ENCODE peak calls at places on chromosomes 1 and 21, in eight cellular contexts. A is fibroblast of the aortic adventitia, T is dorsolateral prefrontal cortex, R is esophagus muscularis mucosa, W is AG09319, C is suprapubic skin, Q is kidney, O is mucosa of descending colon. U is an unnamed sample.

GRCh38 chr1:230441630-230442029 is 15.5 kb upstream of the PGBD5 start:
- DNase-seq in O (no peak), C (no peak), Q (no peak), T (no peak), A (no peak), R (no peak), W (no peak), U (no peak)

GRCh38 chr1:66258404-66259105 is 275.4 kb upstream of the SGIP1 start:
- DNase-seq in A (no peak), R (no peak), C (no peak), Q (no peak), W (no peak), T (no peak), O (no peak), U (no peak)

GRCh38 chr1:183610053-183610452 is 19.8 kb upstream of the NCF2 start:
- DNase-seq in Q (no peak), T (no peak), A (peak), C (no peak), O (no peak), R (no peak), W (no peak), U (no peak)

GRCh38 chr21:26941436-26941835 is 25.5 kb downstream of the ADAMTS5 start:
- DNase-seq in O (no peak), C (no peak), T (no peak), Q (no peak), R (no peak), A (no peak), W (no peak), U (no peak)

GRCh38 chr1:90727917-90728655 is 11.0 kb upstream of the BARHL2 start:
- DNase-seq in T (no peak), C (no peak), R (no peak), Q (no peak), O (no peak), W (no peak), A (no peak), U (no peak)

GRCh38 chr1:241323510-241323909 is 33.5 kb downstream of the RGS7 start:
- DNase-seq in O (peak), R (no peak), W (no peak), C (no peak), Q (no peak), T (no peak), A (peak), U (no peak)

GRCh38 chr1:3034728-3035610 is 13.7 kb downstream of the ACTRT2 start:
- DNase-seq in O (no peak), R (no peak), T (no peak), W (no peak), C (peak), Q (peak), A (no peak), U (no peak)

GRCh38 chr1:146031476-146031875 is 9.9 kb upstream of the HJV start:
- DNase-seq in C (no peak), T (no peak), O (no peak), A (no peak), W (no peak), R (no peak), Q (no peak), U (no peak)

GRCh38 chr1:104329278-104329677 is 579.6 kb downstream of the AMY1C start:
- DNase-seq in Q (no peak), O (no peak), C (no peak), A (no peak), T (no peak), W (no peak), R (no peak), U (no peak)

GRCh38 chr21:42269382-42269781 is 45.8 kb downstream of the TFF3 start:
- DNase-seq in T (no peak), Q (no peak), O (no peak), W (no peak), A (no peak), C (no peak), R (no peak), U (no peak)

GRCh38 chr1:9589144-9589718 is 520 bp downstream of the TMEM201 start:
- DNase-seq in W (no peak), A (peak), T (no peak), O (peak), C (no peak), R (no peak), Q (no peak), U (peak)

GRCh38 chr21:37631319-37632117 is 264.9 kb downstream of the DYRK1A start:
- DNase-seq in T (no peak), A (no peak), Q (peak), C (no peak), O (no peak), W (no peak), R (peak), U (no peak)

GRCh38 chr1:197342044-197342565 is 74.1 kb downstream of the CRB1 start:
- DNase-seq in T (no peak), C (no peak), R (no peak), Q (no peak), W (no peak), O (no peak), A (no peak), U (no peak)

GRCh38 chr1:234617135-234617985 is 7.4 kb upstream of the IRF2BP2 start:
- DNase-seq in Q (no peak), T (no peak), W (no peak), A (peak), R (no peak), C (no peak), O (no peak), U (no peak)

GRCh38 chr1:89311757-89312156 is 39.1 kb upstream of the GBP5 start:
- DNase-seq in Q (peak), W (no peak), T (no peak), C (no peak), A (no peak), O (no peak), R (no peak), U (no peak)

GRCh38 chr1:201702936-201703335 is 126.0 kb upstream of the IPO9 start:
- DNase-seq in A (no peak), T (no peak), Q (no peak), C (no peak), R (no peak), W (no peak), O (no peak), U (no peak)

GRCh38 chr21:21831036-21831435 is 832.8 kb downstream of the NCAM2 start:
- DNase-seq in R (no peak), Q (peak), W (no peak), C (no peak), A (no peak), O (no peak), T (no peak), U (no peak)

GRCh38 chr1:48248356-48248755 is 25.8 kb downstream of the SLC5A9 start:
- DNase-seq in W (no peak), A (no peak), C (no peak), T (no peak), R (peak), Q (no peak), O (no peak), U (no peak)

GRCh38 chr1:201624741-201625646 is 86.1 kb downstream of the NAV1 start:
- DNase-seq in T (no peak), R (no peak), O (no peak), Q (peak), A (peak), W (peak), C (no peak), U (no peak)

GRCh38 chr1:4375812-4376211 is 278.6 kb upstream of the AJAP1 start:
- DNase-seq in C (no peak), T (no peak), R (no peak), Q (no peak), W (no peak), A (no peak), O (no peak), U (no peak)

GRCh38 chr1:109773900-109774485 is 10.3 kb upstream of the EPS8L3 start:
- DNase-seq in Q (peak), C (no peak), R (no peak), O (peak), A (no peak), W (no peak), T (no peak), U (no peak)

GRCh38 chr1:147389532-147390184 is 147.2 kb downstream of the CHD1L start:
- DNase-seq in Q (peak), W (peak), T (no peak), C (no peak), A (peak), R (no peak), O (peak), U (no peak)

GRCh38 chr1:17606826-17607440 is 67.4 kb downstream of the ARHGEF10L start:
- DNase-seq in T (peak), Q (no peak), C (no peak), W (no peak), R (no peak), O (no peak), A (peak), U (peak)

GRCh38 chr1:46343351-46343695 is 2.7 kb downstream of the NSUN4 start:
- DNase-seq in C (peak), Q (no peak), A (no peak), T (no peak), O (no peak), W (no peak), R (no peak), U (no peak)

GRCh38 chr1:180171691-180172090 is 17.0 kb downstream of the QSOX1 start:
- DNase-seq in O (no peak), Q (no peak), T (no peak), W (no peak), A (no peak), C (no peak), R (no peak), U (no peak)

GRCh38 chr1:248811514-248812490 is 13.9 kb downstream of the SH3BP5L start:
- DNase-seq in R (no peak), O (no peak), Q (no peak), A (no peak), C (peak), T (no peak), W (no peak), U (no peak)

GRCh38 chr1:54406339-54407181 is at the start of gene SSBP3:
- DNase-seq in T (peak), Q (peak), R (peak), A (peak), C (peak), O (peak), W (peak), U (peak)

GRCh38 chr1:6472391-6472790 is 6.4 kb upstream of the TNFRSF25 start:
- DNase-seq in W (no peak), C (no peak), R (no peak), O (no peak), A (no peak), Q (no peak), T (no peak), U (no peak)
- TF ChIP-seq CTCF in W (peak), C (peak), R (no peak), O (peak), A (peak), Q (no peak), T (no peak), U (peak)

DNA sequence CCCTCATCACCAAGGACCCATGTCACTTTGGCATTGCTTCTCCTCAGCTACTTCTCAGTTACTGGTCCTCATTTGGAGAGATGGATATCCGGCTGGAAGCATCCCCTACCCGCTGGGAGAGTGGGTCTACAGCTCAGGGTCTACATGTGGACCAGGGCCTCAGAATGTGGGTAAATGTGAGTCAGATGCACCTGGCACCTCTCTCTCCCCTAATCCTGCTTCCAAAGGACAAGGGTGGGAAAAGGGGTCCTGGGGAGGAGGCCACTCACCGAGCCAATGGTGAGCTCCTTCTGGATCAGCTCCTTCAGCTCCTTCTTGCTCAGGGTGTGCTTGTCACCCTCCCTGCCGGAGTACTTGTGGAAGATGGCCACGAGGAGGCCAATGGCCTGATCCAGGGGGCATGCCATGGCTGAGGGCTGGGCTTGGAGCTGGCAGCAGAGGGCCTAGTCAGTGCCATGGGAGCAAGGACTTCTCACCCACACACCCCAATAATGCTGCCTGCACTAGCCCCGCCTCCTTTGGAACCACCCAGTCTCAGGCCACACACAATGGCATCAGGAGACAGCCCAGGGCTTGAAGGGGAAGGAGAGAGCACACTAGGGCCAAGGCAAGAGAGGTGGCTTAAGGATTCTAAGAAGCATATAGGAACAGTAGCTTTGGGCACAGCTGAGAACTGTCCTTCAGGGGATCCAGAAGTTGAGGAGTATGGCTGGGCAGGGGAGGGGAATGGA is 693 bp downstream of the S100A6 start:
- DNase-seq in T (peak), W (no peak), C (no peak), R (no peak), O (peak), Q (peak), A (peak), U (no peak)
- TF ChIP-seq CTCF in T (no peak), W (peak), C (no peak), R (peak), O (no peak), Q (no peak), A (peak), U (no peak)

DNA sequence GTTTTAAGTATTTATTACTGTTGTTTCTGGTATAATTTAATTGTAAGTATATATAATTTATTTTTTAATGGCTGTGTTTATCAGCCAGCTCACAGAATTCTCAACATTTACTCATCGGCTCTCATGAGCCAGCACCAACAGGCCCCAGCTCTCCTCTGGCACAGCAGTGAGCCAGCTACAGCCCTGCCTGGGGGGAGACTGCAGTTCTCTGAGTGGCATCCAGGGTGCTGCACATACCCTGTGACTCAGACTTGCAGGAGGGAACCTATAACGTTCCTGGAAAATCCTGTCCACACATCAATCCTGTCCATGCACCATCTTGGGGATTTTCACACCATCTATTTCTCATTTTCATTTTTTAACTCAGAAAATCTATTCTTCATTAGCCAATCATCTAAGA is 36.5 kb downstream of the FHAD1 start:
- DNase-seq in A (no peak), Q (peak), C (peak), T (no peak), O (no peak), W (no peak), R (no peak), U (no peak)
- TF ChIP-seq CTCF in A (no peak), Q (no peak), C (peak), T (no peak), O (no peak), W (no peak), R (peak), U (peak)

DNA sequence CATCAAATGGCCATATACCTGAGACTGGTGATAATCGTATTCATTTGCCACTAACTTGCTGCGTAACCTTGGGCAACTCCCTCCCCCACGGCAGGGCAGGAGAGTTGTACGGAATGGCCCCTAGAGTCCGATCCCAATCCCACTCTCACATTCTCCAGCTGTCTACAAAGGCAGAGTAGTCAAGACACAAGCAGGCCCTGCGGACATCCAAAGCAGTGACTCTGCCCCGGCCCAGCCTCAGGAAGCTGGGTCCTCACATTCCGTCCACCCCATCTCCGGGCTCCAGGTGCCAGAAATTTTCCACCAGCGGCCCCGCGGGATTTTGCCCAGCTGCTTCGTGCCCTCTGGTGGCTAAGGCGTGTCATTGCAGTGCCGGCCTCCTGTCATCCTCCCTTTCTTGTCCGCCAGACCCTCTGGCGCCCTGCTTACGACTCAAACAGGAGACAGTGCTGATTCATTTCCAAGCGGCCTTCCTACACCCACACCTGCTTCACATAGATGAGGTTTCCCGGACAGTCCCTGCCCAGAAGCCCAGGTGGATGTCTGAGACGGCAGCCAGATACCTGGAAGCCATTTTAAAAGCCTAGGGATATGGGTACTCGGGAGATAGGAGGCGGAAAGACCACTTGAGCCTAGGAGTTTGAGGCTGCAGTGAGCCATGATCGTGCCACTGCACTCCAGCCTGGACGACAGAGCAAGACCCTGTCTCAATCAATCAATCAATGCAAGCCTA is 2.9 kb upstream of the S100A2 start:
- DNase-seq in R (peak), O (peak), Q (peak), W (peak), A (peak), C (peak), T (peak), U (peak)
- TF ChIP-seq CTCF in R (peak), O (peak), Q (peak), W (peak), A (peak), C (peak), T (peak), U (peak)

GRCh38 chr1:44545961-44546360 is 128.3 kb downstream of the TMEM53 start:
- DNase-seq in Q (no peak), T (no peak), C (no peak), R (no peak), A (no peak), W (no peak), O (no peak), U (no peak)

GRCh38 chr1:44544960-44545359 is 129.3 kb downstream of the TMEM53 start:
- DNase-seq in O (no peak), Q (no peak), C (no peak), T (no peak), A (no peak), W (no peak), R (no peak), U (no peak)

GRCh38 chr1:44547361-44547760 is 126.9 kb downstream of the TMEM53 start:
- DNase-seq in A (no peak), W (no peak), O (no peak), T (no peak), C (no peak), Q (no peak), R (no peak), U (no peak)

GRCh38 chr1:44547837-44548236 is 126.4 kb downstream of the TMEM53 start:
- DNase-seq in C (no peak), W (no peak), T (no peak), A (no peak), R (no peak), Q (no peak), O (no peak), U (no peak)

GRCh38 chr1:44546403-44547053 is 127.8 kb downstream of the TMEM53 start:
- DNase-seq in R (no peak), O (no peak), T (no peak), W (no peak), Q (no peak), A (no peak), C (no peak), U (no peak)
- TF ChIP-seq CTCF in R (no peak), O (no peak), T (no peak), W (no peak), Q (no peak), A (no peak), C (no peak), U (no peak)

GRCh38 chr1:86692636-86693035 is 11.7 kb upstream of the SH3GLB1 start:
- DNase-seq in W (no peak), T (no peak), R (no peak), O (no peak), Q (no peak), C (no peak), A (no peak), U (no peak)

GRCh38 chr1:86687595-86687994 is 16.8 kb upstream of the SH3GLB1 start:
- DNase-seq in T (no peak), W (no peak), C (no peak), R (no peak), A (peak), Q (no peak), O (no peak), U (no peak)
- TF ChIP-seq CTCF in T (peak), W (no peak), C (no peak), R (no peak), A (no peak), Q (no peak), O (no peak), U (peak)

GRCh38 chr1:57637155-57637554 is 213.3 kb upstream of the DAB1 start:
- DNase-seq in W (no peak), A (peak), O (no peak), C (no peak), T (no peak), R (no peak), Q (no peak), U (no peak)
- TF ChIP-seq CTCF in W (no peak), A (no peak), O (no peak), C (no peak), T (no peak), R (no peak), Q (no peak), U (no peak)

GRCh38 chr1:75615664-75616435 is 4.9 kb upstream of the SLC44A5 start:
- DNase-seq in O (peak), T (no peak), Q (peak), W (no peak), R (no peak), A (peak), C (peak), U (peak)

GRCh38 chr1:75618382-75618781 is 7.5 kb upstream of the SLC44A5 start:
- DNase-seq in Q (no peak), A (no peak), O (no peak), W (no peak), T (no peak), R (no peak), C (no peak), U (no peak)

GRCh38 chr1:75616436-75617433 is 5.8 kb upstream of the SLC44A5 start:
- DNase-seq in T (no peak), A (peak), Q (peak), C (peak), R (no peak), W (no peak), O (peak), U (no peak)

GRCh38 chr1:75611014-75611413 is at the start of gene SLC44A5:
- DNase-seq in R (no peak), C (no peak), O (no peak), T (no peak), Q (no peak), A (no peak), W (no peak), U (no peak)

DNA sequence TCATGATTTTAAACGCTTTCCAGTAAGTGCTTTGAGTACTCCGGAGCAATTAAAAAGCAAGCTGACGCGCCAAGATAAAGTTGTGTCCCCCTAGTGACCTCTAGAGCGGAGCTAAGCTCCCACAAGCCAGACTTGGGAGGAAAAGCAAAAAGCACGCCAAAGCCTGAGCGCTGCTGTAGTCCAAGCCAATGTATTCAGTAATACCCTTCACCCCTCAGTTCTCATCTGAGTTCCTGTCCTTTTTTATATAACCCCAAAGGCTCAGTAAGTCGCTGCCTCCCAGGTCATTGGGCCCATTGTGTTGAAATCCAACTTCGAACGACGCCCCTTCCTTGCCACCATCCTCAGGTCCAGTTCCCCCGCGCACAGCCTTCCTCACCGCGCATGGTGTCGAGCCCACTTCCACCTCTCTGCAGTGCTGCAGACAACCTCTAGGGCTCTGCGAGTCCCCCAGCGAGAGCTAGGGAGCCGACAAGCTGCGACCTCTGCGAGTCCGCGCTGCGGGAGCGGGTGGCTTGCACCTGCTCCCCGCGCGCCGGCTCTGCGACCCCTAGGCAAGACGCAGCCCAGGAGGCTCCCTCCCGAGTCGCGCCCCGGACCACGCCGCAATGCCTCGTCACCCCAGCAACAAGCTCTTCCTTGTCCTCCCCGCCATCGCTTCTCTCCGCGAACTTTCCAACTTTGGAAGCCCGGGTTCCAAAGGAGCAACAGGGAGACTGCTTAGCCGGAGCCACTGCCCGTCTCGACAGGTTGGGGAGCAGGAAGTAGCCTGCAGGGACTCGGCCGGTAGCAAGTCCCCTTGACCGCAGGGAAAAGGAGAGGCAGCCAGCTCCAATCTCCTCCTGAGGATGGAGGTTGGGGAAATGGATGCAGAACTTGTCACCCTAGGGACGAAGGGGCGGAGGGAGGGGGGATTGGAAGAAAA is 3.8 kb upstream of the SLC44A5 start:
- DNase-seq in R (no peak), C (no peak), T (peak), W (no peak), Q (peak), O (no peak), A (no peak), U (peak)
- TF ChIP-seq CTCF in R (peak), C (peak), T (peak), W (peak), Q (peak), O (no peak), A (peak), U (peak)

U was measured in type B pancreatic cell.